ENCODE peak calls at places on chromosomes 12 and 14, in four cellular contexts. One of them, this sample, is unnamed.

GRCh38 chr12:15962760-15963159 is 51.6 kb downstream of the DERA start:
- DNase-seq in HFF-Myc: no peak
- DNase-seq in neural crest cell: no peak
- DNase-seq in CD4-positive, alpha-beta T cell: no peak
- DNase-seq in this sample: no peak

GRCh38 chr14:69687963-69688649 is 76.7 kb downstream of the SUSD6 start:
- DNase-seq in HFF-Myc: no peak
- DNase-seq in neural crest cell: peak
- DNase-seq in CD4-positive, alpha-beta T cell: no peak
- DNase-seq in this sample: no peak

GRCh38 chr12:48927261-48927660 is 2.0 kb upstream of the FKBP11 start:
- DNase-seq in HFF-Myc: no peak
- DNase-seq in neural crest cell: no peak
- DNase-seq in CD4-positive, alpha-beta T cell: no peak
- DNase-seq in this sample: no peak

GRCh38 chr12:12628013-12628412 is 16.3 kb downstream of the CREBL2 start:
- DNase-seq in HFF-Myc: no peak
- DNase-seq in neural crest cell: no peak
- DNase-seq in CD4-positive, alpha-beta T cell: no peak
- DNase-seq in this sample: no peak

GRCh38 chr12:14167005-14167628 is 185.7 kb upstream of the GRIN2B start:
- DNase-seq in HFF-Myc: peak
- DNase-seq in neural crest cell: peak
- DNase-seq in CD4-positive, alpha-beta T cell: no peak
- DNase-seq in this sample: no peak

GRCh38 chr14:74835607-74836250 is 40.2 kb downstream of the PROX2 start:
- DNase-seq in HFF-Myc: no peak
- DNase-seq in neural crest cell: no peak
- DNase-seq in CD4-positive, alpha-beta T cell: no peak
- DNase-seq in this sample: no peak

GRCh38 chr12:107091989-107092641 is 1.2 kb downstream of the CRY1 start:
- DNase-seq in HFF-Myc: peak
- DNase-seq in neural crest cell: peak
- DNase-seq in CD4-positive, alpha-beta T cell: peak
- DNase-seq in this sample: no peak

GRCh38 chr12:58521796-58522195 is 398.5 kb downstream of the LRIG3 start:
- DNase-seq in HFF-Myc: no peak
- DNase-seq in neural crest cell: no peak
- DNase-seq in CD4-positive, alpha-beta T cell: no peak
- DNase-seq in this sample: no peak

GRCh38 chr12:52903855-52904508 is 894 bp downstream of the KRT8 start:
- DNase-seq in HFF-Myc: no peak
- DNase-seq in neural crest cell: peak
- DNase-seq in CD4-positive, alpha-beta T cell: no peak
- DNase-seq in this sample: peak

GRCh38 chr12:115433014-115433634 is 749.1 kb upstream of the TBX3 start:
- DNase-seq in HFF-Myc: no peak
- DNase-seq in neural crest cell: no peak
- DNase-seq in CD4-positive, alpha-beta T cell: no peak
- DNase-seq in this sample: no peak

GRCh38 chr12:82650627-82651337 is 35.9 kb upstream of the TMTC2 start:
- DNase-seq in HFF-Myc: peak
- DNase-seq in neural crest cell: no peak
- DNase-seq in CD4-positive, alpha-beta T cell: no peak
- DNase-seq in this sample: no peak

GRCh38 chr14:32183151-32184048 is 18.4 kb upstream of the RNU6-7 start:
- DNase-seq in HFF-Myc: no peak
- DNase-seq in neural crest cell: no peak
- DNase-seq in CD4-positive, alpha-beta T cell: no peak
- DNase-seq in this sample: no peak

GRCh38 chr12:26318661-26319068 is 123.3 kb downstream of the SSPN start:
- DNase-seq in HFF-Myc: peak
- DNase-seq in neural crest cell: no peak
- DNase-seq in CD4-positive, alpha-beta T cell: no peak
- DNase-seq in this sample: no peak

GRCh38 chr14:31947680-31948580 is 129.2 kb upstream of the ARHGAP5 start:
- DNase-seq in HFF-Myc: no peak
- DNase-seq in neural crest cell: no peak
- DNase-seq in CD4-positive, alpha-beta T cell: no peak
- DNase-seq in this sample: no peak

GRCh38 chr14:35331605-35332516 is 39.7 kb downstream of the PSMA6 start:
- DNase-seq in HFF-Myc: no peak
- DNase-seq in neural crest cell: no peak
- DNase-seq in CD4-positive, alpha-beta T cell: no peak
- DNase-seq in this sample: no peak

GRCh38 chr14:55762595-55763232 is 182.7 kb downstream of the KTN1 start:
- DNase-seq in HFF-Myc: no peak
- DNase-seq in neural crest cell: no peak
- DNase-seq in CD4-positive, alpha-beta T cell: no peak
- DNase-seq in this sample: no peak

GRCh38 chr12:49892084-49892731 is 11.5 kb downstream of the FAIM2 start:
- DNase-seq in HFF-Myc: no peak
- DNase-seq in neural crest cell: no peak
- DNase-seq in CD4-positive, alpha-beta T cell: no peak
- DNase-seq in this sample: no peak

GRCh38 chr12:96710127-96710745 is 196.8 kb upstream of the NEDD1 start:
- DNase-seq in HFF-Myc: no peak
- DNase-seq in neural crest cell: no peak
- DNase-seq in CD4-positive, alpha-beta T cell: no peak
- DNase-seq in this sample: no peak
- TF ChIP-seq CTCF in HFF-Myc: no peak
- TF ChIP-seq CTCF in neural crest cell: no peak
- TF ChIP-seq CTCF in CD4-positive, alpha-beta T cell: no peak
- TF ChIP-seq CTCF in this sample: no peak

GRCh38 chr14:103538291-103539055 is 9.5 kb downstream of the TRMT61A start:
- DNase-seq in HFF-Myc: no peak
- DNase-seq in neural crest cell: no peak
- DNase-seq in CD4-positive, alpha-beta T cell: no peak
- DNase-seq in this sample: no peak

GRCh38 chr14:103541494-103541943 is 12.5 kb downstream of the TRMT61A start:
- DNase-seq in HFF-Myc: no peak
- DNase-seq in neural crest cell: no peak
- DNase-seq in CD4-positive, alpha-beta T cell: no peak
- DNase-seq in this sample: no peak

GRCh38 chr14:103540816-103541493 is 12.0 kb downstream of the TRMT61A start:
- DNase-seq in HFF-Myc: no peak
- DNase-seq in neural crest cell: no peak
- DNase-seq in CD4-positive, alpha-beta T cell: no peak
- DNase-seq in this sample: no peak

GRCh38 chr14:103537175-103537990 is 8.4 kb downstream of the TRMT61A start:
- DNase-seq in HFF-Myc: no peak
- DNase-seq in neural crest cell: no peak
- DNase-seq in CD4-positive, alpha-beta T cell: no peak
- DNase-seq in this sample: no peak

GRCh38 chr14:103539056-103539825 is 10.2 kb downstream of the TRMT61A start:
- DNase-seq in HFF-Myc: no peak
- DNase-seq in neural crest cell: no peak
- DNase-seq in CD4-positive, alpha-beta T cell: no peak
- DNase-seq in this sample: no peak
- TF ChIP-seq CTCF in HFF-Myc: no peak
- TF ChIP-seq CTCF in neural crest cell: no peak
- TF ChIP-seq CTCF in CD4-positive, alpha-beta T cell: no peak
- TF ChIP-seq CTCF in this sample: no peak

GRCh38 chr14:36975834-36976233 is 196.6 kb downstream of the SLC25A21 start:
- DNase-seq in HFF-Myc: no peak
- DNase-seq in neural crest cell: no peak
- DNase-seq in CD4-positive, alpha-beta T cell: no peak
- DNase-seq in this sample: no peak
- TF ChIP-seq CTCF in HFF-Myc: no peak
- TF ChIP-seq CTCF in neural crest cell: no peak
- TF ChIP-seq CTCF in CD4-positive, alpha-beta T cell: no peak
- TF ChIP-seq CTCF in this sample: no peak

GRCh38 chr12:93829073-93829472 is 151.9 kb downstream of the CRADD start:
- DNase-seq in HFF-Myc: no peak
- DNase-seq in neural crest cell: no peak
- DNase-seq in CD4-positive, alpha-beta T cell: no peak
- DNase-seq in this sample: no peak
- TF ChIP-seq CTCF in HFF-Myc: no peak
- TF ChIP-seq CTCF in neural crest cell: no peak
- TF ChIP-seq CTCF in CD4-positive, alpha-beta T cell: no peak
- TF ChIP-seq CTCF in this sample: no peak

GRCh38 chr12:119679081-119679480 is 11.1 kb downstream of the PRKAB1 start:
- DNase-seq in HFF-Myc: no peak
- DNase-seq in neural crest cell: no peak
- DNase-seq in CD4-positive, alpha-beta T cell: no peak
- DNase-seq in this sample: no peak
- TF ChIP-seq CTCF in HFF-Myc: no peak
- TF ChIP-seq CTCF in neural crest cell: no peak
- TF ChIP-seq CTCF in CD4-positive, alpha-beta T cell: no peak
- TF ChIP-seq CTCF in this sample: no peak

GRCh38 chr14:87805315-87805723 is 187.7 kb downstream of the GALC start:
- DNase-seq in HFF-Myc: peak
- DNase-seq in neural crest cell: peak
- DNase-seq in CD4-positive, alpha-beta T cell: no peak
- DNase-seq in this sample: peak
- TF ChIP-seq CTCF in HFF-Myc: peak
- TF ChIP-seq CTCF in neural crest cell: peak
- TF ChIP-seq CTCF in CD4-positive, alpha-beta T cell: no peak
- TF ChIP-seq CTCF in this sample: peak

GRCh38 chr14:58297762-58298476 is 436 bp upstream of the ARID4A start:
- DNase-seq in HFF-Myc: peak
- DNase-seq in neural crest cell: peak
- DNase-seq in CD4-positive, alpha-beta T cell: peak
- DNase-seq in this sample: peak
- TF ChIP-seq CTCF in HFF-Myc: no peak
- TF ChIP-seq CTCF in neural crest cell: no peak
- TF ChIP-seq CTCF in CD4-positive, alpha-beta T cell: no peak
- TF ChIP-seq CTCF in this sample: no peak

GRCh38 chr14:85131523-85131922 is 398.4 kb upstream of the FLRT2 start:
- DNase-seq in HFF-Myc: no peak
- DNase-seq in neural crest cell: no peak
- DNase-seq in CD4-positive, alpha-beta T cell: no peak
- DNase-seq in this sample: no peak
- TF ChIP-seq CTCF in HFF-Myc: no peak
- TF ChIP-seq CTCF in neural crest cell: no peak
- TF ChIP-seq CTCF in CD4-positive, alpha-beta T cell: no peak
- TF ChIP-seq CTCF in this sample: no peak

DNA sequence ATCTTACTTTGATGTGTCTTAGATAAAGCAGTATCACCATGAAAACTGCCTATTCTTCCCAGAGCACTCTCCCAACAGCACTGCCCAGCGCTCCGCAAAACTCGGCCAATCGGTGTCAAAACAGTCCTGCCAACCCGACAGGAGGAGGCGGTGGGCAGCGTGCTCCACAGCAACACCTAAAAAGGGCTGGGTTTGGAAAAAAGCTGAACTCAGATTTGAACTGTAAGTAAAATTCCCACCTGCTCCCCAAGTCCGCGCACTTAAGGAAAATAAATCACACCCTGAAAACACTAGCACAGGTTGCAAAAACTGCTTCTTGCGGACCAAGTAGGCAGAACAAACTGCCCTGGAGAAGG is 720 bp downstream of the IPO8 start:
- DNase-seq in HFF-Myc: no peak
- DNase-seq in neural crest cell: peak
- DNase-seq in CD4-positive, alpha-beta T cell: no peak
- DNase-seq in this sample: no peak
- TF ChIP-seq CTCF in HFF-Myc: no peak
- TF ChIP-seq CTCF in neural crest cell: no peak
- TF ChIP-seq CTCF in CD4-positive, alpha-beta T cell: no peak
- TF ChIP-seq CTCF in this sample: no peak

GRCh38 chr14:78902010-78902623 is 731.9 kb downstream of the NRXN3 start:
- DNase-seq in HFF-Myc: peak
- DNase-seq in neural crest cell: peak
- DNase-seq in CD4-positive, alpha-beta T cell: no peak
- DNase-seq in this sample: no peak
- TF ChIP-seq CTCF in HFF-Myc: peak
- TF ChIP-seq CTCF in neural crest cell: peak
- TF ChIP-seq CTCF in CD4-positive, alpha-beta T cell: no peak
- TF ChIP-seq CTCF in this sample: peak